ENCODE peak calls at places on chromosomes 2 and 18, in five cellular contexts. N, Q, X, G and K are unnamed samples.

GRCh38 chr2:20115902-20116301 is 64.5 kb upstream of the LAPTM4A start:
- DNase-seq in N (no peak), Q (no peak), X (peak; percentile 65), G (no peak), K (no peak)

GRCh38 chr2:174025271-174026121 is 60.3 kb upstream of the SP3 start:
- DNase-seq in N (peak; percentile 83), Q (no peak), X (peak; percentile 62), G (peak; percentile 85), K (no peak)

GRCh38 chr2:218879881-218880748 is 537 bp upstream of the WNT10A start:
- DNase-seq in N (no peak), Q (no peak), X (peak; percentile 46), G (no peak), K (no peak)

GRCh38 chr2:205822578-205822977 is 140.3 kb downstream of the NRP2 start:
- DNase-seq in N (peak; percentile 76), Q (peak; percentile 40), X (no peak), G (no peak), K (no peak)

GRCh38 chr2:45859682-45860081 is 208.2 kb downstream of the PRKCE start:
- DNase-seq in N (no peak), Q (no peak), X (no peak), G (no peak), K (no peak)

GRCh38 chr2:20925265-20925889 is 102.5 kb upstream of the LDAH start:
- DNase-seq in N (no peak), Q (peak; percentile 16), X (no peak), G (no peak), K (no peak)

GRCh38 chr2:129144082-129144791 is 825.6 kb upstream of the HS6ST1 start:
- DNase-seq in N (no peak), Q (no peak), X (no peak), G (no peak), K (no peak)

GRCh38 chr2:119820275-119820674 is 60.6 kb downstream of the PTPN4 start:
- DNase-seq in N (peak; percentile 74), Q (peak; percentile 50), X (no peak), G (no peak), K (no peak)

GRCh38 chr2:217789003-217789735 is 213.6 kb downstream of the TNS1 start:
- DNase-seq in N (peak; percentile 35), Q (peak; percentile 57), X (peak; percentile 79), G (peak; percentile 80), K (peak; percentile 77)

GRCh38 chr2:128867936-128868636 is 549.4 kb upstream of the HS6ST1 start:
- DNase-seq in N (no peak), Q (no peak), X (no peak), G (no peak), K (no peak)

GRCh38 chr2:182482511-182482910 is 55.7 kb upstream of the PDE1A start:
- DNase-seq in N (no peak), Q (no peak), X (no peak), G (no peak), K (no peak)
- TF ChIP-seq CTCF in N (no peak), Q (no peak), X (no peak), G (no peak), K (no peak)

GRCh38 chr2:8215159-8215863 is 466.5 kb upstream of the ID2 start:
- DNase-seq in N (no peak), Q (no peak), X (no peak), G (no peak), K (no peak)

GRCh38 chr2:8217366-8218125 is 464.3 kb upstream of the ID2 start:
- DNase-seq in N (no peak), Q (no peak), X (no peak), G (no peak), K (no peak)

GRCh38 chr2:8216397-8216796 is 465.5 kb upstream of the ID2 start:
- DNase-seq in N (no peak), Q (no peak), X (no peak), G (no peak), K (no peak)

GRCh38 chr2:8214221-8214620 is 467.6 kb upstream of the ID2 start:
- DNase-seq in N (no peak), Q (no peak), X (no peak), G (no peak), K (no peak)

GRCh38 chr2:8215982-8216381 is 465.9 kb upstream of the ID2 start:
- DNase-seq in N (no peak), Q (no peak), X (no peak), G (no peak), K (no peak)
- H3K4me3 ChIP-seq in N (no peak overlapping the region), Q (no peak overlapping the region), X (no peak overlapping the region), G (no peak overlapping the region), K (no peak overlapping the region)

GRCh38 chr18:70069965-70070364 is 122.3 kb upstream of the CD226 start:
- DNase-seq in N (no peak), Q (no peak), X (no peak), G (no peak), K (no peak)

GRCh38 chr18:70074091-70074490 is 126.4 kb upstream of the CD226 start:
- DNase-seq in N (no peak), Q (no peak), X (no peak), G (no peak), K (no peak)

GRCh38 chr18:70075906-70076305 is 128.2 kb upstream of the CD226 start:
- DNase-seq in N (no peak), Q (no peak), X (no peak), G (no peak), K (no peak)

GRCh38 chr18:70073442-70073841 is 125.8 kb upstream of the CD226 start:
- DNase-seq in N (no peak), Q (no peak), X (no peak), G (no peak), K (no peak)

DNA sequence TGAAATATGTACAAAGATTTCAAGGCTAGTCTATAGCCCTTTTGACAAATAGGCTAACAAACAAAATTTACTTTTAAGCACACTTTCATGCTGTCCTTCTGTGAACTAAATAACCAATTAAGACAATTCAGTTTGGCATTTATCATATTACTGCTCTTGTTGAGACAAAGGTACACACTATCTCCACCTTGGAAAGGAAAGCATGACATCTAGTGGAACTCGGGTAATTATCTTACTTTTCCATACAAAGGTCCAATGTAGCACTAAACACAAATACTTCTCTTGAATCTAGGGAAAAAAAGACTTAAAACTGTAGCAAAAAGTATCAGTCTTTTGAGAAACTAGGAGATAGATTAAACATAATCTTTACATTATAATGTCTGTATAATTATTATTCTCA is 125.0 kb upstream of the CD226 start:
- DNase-seq in N (peak; percentile 54), Q (peak; percentile 15), X (no peak), G (no peak), K (no peak)
- TF ChIP-seq CTCF in N (peak; percentile 35), Q (peak; percentile 26), X (no peak), G (no peak), K (no peak)

GRCh38 chr2:101219281-101219680 is 33.4 kb upstream of the CNOT11 start:
- DNase-seq in N (no peak), Q (no peak), X (no peak), G (no peak), K (no peak)

DNA sequence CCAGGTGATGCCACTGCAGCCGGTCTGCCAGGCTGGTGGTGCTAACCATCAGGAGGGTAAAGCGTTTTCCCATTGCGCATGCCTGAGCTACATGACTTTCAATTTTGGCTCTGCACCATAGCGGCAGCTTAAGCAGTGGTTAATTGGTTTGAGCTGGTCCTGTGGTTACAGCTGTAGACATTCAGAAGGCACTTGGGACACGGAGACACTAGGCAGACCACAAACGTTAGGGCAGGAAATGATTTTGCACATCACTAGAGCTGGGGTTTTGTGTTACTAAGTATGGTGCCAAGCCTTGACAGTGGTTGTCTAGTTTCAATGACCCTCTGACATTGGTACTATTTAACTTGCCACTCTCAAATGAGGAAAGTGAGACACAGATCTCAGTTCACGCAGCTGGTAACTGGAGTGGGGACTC is 28.9 kb upstream of the CNOT11 start:
- DNase-seq in N (no peak), Q (no peak), X (no peak), G (no peak), K (no peak)
- H3K4me3 ChIP-seq in N (no peak overlapping the region), Q (no peak overlapping the region), X (no peak overlapping the region), G (no peak overlapping the region), K (no peak overlapping the region)

GRCh38 chr2:60071427-60071826 is 482.0 kb downstream of the BCL11A start:
- DNase-seq in N (no peak), Q (no peak), X (no peak), G (no peak), K (no peak)

GRCh38 chr2:60072609-60073008 is 480.8 kb downstream of the BCL11A start:
- DNase-seq in N (no peak), Q (no peak), X (no peak), G (no peak), K (no peak)

GRCh38 chr2:60075048-60075447 is 478.4 kb downstream of the BCL11A start:
- DNase-seq in N (no peak), Q (no peak), X (no peak), G (no peak), K (no peak)

GRCh38 chr2:60070851-60071250 is 482.6 kb downstream of the BCL11A start:
- DNase-seq in N (peak; percentile 2), Q (no peak), X (no peak), G (no peak), K (no peak)

GRCh38 chr2:60073201-60073600 is 480.3 kb downstream of the BCL11A start:
- DNase-seq in N (no peak), Q (no peak), X (no peak), G (no peak), K (no peak)
- TF ChIP-seq CTCF in N (no peak), Q (no peak), X (no peak), G (no peak), K (no peak)